ENCODE peak calls at places on chromosomes 12 and 14, in five cellular contexts. One of them, this sample, is unnamed.

GRCh38 chr14:22337938-22338337 is 251.1 kb downstream of the DAD1 start:
- DNase-seq in mesendoderm: no peak
- DNase-seq in tibial nerve: no peak
- DNase-seq in A673: no peak
- DNase-seq in OCI-LY7: no peak
- DNase-seq in this sample: no peak

GRCh38 chr12:88816201-88816600 is 235.9 kb upstream of the KITLG start:
- DNase-seq in A673: no peak
- DNase-seq in tibial nerve: no peak
- DNase-seq in OCI-LY7: no peak
- DNase-seq in mesendoderm: no peak
- DNase-seq in this sample: no peak

GRCh38 chr14:103091041-103091882 is 3.3 kb upstream of the EXOC3L4 start:
- DNase-seq in A673: peak; percentile 67
- DNase-seq in OCI-LY7: peak; percentile 62
- DNase-seq in mesendoderm: no peak
- DNase-seq in tibial nerve: no peak
- DNase-seq in this sample: peak; percentile 73

GRCh38 chr12:108969622-108970021 is 51.2 kb downstream of the SVOP start:
- DNase-seq in tibial nerve: no peak
- DNase-seq in mesendoderm: no peak
- DNase-seq in OCI-LY7: no peak
- DNase-seq in A673: no peak
- DNase-seq in this sample: no peak

GRCh38 chr12:45879363-45879895 is 110.9 kb downstream of the SCAF11 start:
- DNase-seq in OCI-LY7: no peak
- DNase-seq in A673: no peak
- DNase-seq in tibial nerve: no peak
- DNase-seq in mesendoderm: no peak
- DNase-seq in this sample: no peak

GRCh38 chr12:113980537-113981337 is 14.6 kb upstream of the RBM19 start:
- DNase-seq in A673: peak; percentile 75
- DNase-seq in mesendoderm: peak; percentile 79
- DNase-seq in OCI-LY7: peak; percentile 66
- DNase-seq in tibial nerve: no peak
- DNase-seq in this sample: no peak

GRCh38 chr14:22935156-22935555 is 6.0 kb upstream of the PRMT5 start:
- DNase-seq in A673: no peak
- DNase-seq in mesendoderm: no peak
- DNase-seq in OCI-LY7: no peak
- DNase-seq in tibial nerve: no peak
- DNase-seq in this sample: no peak

GRCh38 chr14:74508292-74508731 is 14.7 kb downstream of the ISCA2 start:
- DNase-seq in A673: no peak
- DNase-seq in mesendoderm: peak; percentile 91
- DNase-seq in OCI-LY7: no peak
- DNase-seq in tibial nerve: no peak
- DNase-seq in this sample: no peak

GRCh38 chr14:91927800-91928199 is 19.7 kb downstream of the FBLN5 start:
- DNase-seq in OCI-LY7: no peak
- DNase-seq in tibial nerve: no peak
- DNase-seq in A673: no peak
- DNase-seq in mesendoderm: no peak
- DNase-seq in this sample: no peak

GRCh38 chr14:91924871-91925726 is 22.4 kb downstream of the FBLN5 start:
- DNase-seq in OCI-LY7: no peak
- DNase-seq in tibial nerve: no peak
- DNase-seq in mesendoderm: no peak
- DNase-seq in A673: peak; percentile 71
- DNase-seq in this sample: no peak

GRCh38 chr14:91926131-91926890 is 21.2 kb downstream of the FBLN5 start:
- DNase-seq in tibial nerve: no peak
- DNase-seq in A673: no peak
- DNase-seq in mesendoderm: no peak
- DNase-seq in OCI-LY7: no peak
- DNase-seq in this sample: no peak

GRCh38 chr14:91927216-91927615 is 20.3 kb downstream of the FBLN5 start:
- DNase-seq in A673: no peak
- DNase-seq in tibial nerve: no peak
- DNase-seq in OCI-LY7: no peak
- DNase-seq in mesendoderm: no peak
- DNase-seq in this sample: no peak

GRCh38 chr14:91925727-91926121 is 21.8 kb downstream of the FBLN5 start:
- DNase-seq in tibial nerve: no peak
- DNase-seq in mesendoderm: no peak
- DNase-seq in A673: no peak
- DNase-seq in OCI-LY7: no peak
- DNase-seq in this sample: no peak
- H3K27ac ChIP-seq in tibial nerve: peak overlapping the region; percentile 79
- H3K27ac ChIP-seq in mesendoderm: no peak overlapping the region
- H3K27ac ChIP-seq in A673: peak overlapping the region; percentile 54
- H3K27ac ChIP-seq in OCI-LY7: no peak overlapping the region
- H3K27ac ChIP-seq in this sample: no peak overlapping the region

DNA sequence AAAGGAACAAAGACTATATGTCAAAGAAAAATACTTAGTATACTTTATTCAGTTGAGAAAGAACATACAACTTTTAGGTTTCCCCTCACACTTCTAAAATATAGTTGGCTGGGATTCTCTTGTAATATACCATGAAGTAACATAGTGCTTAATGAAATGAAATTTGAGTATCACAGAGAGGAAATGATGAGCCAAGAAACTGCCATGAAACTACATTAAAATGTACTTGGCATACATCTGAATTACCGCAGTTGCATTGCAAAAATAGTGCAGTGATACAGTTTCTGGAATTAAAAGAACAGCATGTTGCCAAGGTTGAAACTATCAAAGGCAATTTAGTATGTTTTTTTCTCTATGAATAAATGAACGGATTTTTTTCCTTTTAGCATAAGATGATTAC is 389.2 kb downstream of the TMEM117 start:
- DNase-seq in mesendoderm: no peak
- DNase-seq in OCI-LY7: no peak
- DNase-seq in A673: peak; percentile 56
- DNase-seq in tibial nerve: no peak
- DNase-seq in this sample: no peak
- H3K4me3 ChIP-seq in mesendoderm: no peak overlapping the region
- H3K4me3 ChIP-seq in OCI-LY7: no peak overlapping the region
- H3K4me3 ChIP-seq in A673: no peak overlapping the region
- H3K4me3 ChIP-seq in tibial nerve: no peak overlapping the region
- H3K4me3 ChIP-seq in this sample: no peak overlapping the region

DNA sequence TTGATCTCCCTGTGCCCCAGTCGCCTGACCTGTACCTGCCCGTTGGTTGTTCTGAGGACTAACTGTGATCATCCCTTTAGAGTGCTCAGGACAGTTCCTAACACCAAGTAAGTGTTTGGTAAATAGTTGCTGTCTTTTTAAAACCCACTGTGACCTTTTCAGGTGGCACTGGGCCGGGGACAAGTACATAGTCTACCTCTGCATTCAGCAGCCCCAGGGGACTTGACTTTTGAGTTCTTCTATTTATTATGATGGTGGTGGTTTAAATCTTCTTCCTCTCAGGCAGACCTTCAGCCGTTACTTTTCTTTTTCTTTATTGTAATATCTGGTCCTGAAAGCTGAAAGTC is 38.8 kb downstream of the EVL start:
- DNase-seq in tibial nerve: no peak
- DNase-seq in OCI-LY7: no peak
- DNase-seq in A673: no peak
- DNase-seq in mesendoderm: no peak
- DNase-seq in this sample: no peak
- H3K27ac ChIP-seq in tibial nerve: peak overlapping the region; percentile 25
- H3K27ac ChIP-seq in OCI-LY7: peak overlapping the region; percentile 4
- H3K27ac ChIP-seq in A673: no peak overlapping the region
- H3K27ac ChIP-seq in mesendoderm: no peak overlapping the region
- H3K27ac ChIP-seq in this sample: peak overlapping the region; percentile 81

DNA sequence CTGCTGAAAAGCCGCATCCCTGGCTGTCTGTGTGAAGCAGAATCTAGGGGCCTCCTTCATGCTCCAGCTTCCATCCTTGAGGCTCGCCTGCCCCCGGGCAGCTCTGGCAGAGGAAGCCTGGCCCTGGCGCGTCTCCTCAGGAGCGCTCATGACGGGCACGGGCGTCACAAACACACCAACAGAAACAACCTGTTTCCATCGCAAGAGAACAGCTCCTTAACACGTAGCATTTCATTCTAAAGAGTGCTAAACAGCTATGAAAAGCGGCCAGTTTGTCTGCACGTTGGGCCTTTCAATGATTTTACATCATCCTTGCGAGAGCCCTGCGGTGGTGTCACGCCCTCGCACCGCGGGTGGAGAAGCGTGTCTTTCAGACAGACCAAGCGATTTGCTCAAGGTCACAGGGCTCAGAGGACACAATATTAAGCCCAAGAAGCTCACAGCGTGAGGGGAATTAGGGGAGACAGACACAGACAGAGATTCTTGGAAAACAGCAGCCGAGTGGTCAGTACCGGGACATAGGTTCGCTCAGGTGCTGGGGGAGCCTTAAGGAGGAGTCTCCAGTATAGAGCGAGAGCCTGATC is 4.9 kb downstream of the ADGRD1 start:
- DNase-seq in OCI-LY7: no peak
- DNase-seq in mesendoderm: no peak
- DNase-seq in A673: no peak
- DNase-seq in tibial nerve: no peak
- DNase-seq in this sample: no peak
- H3K4me3 ChIP-seq in OCI-LY7: no peak overlapping the region
- H3K4me3 ChIP-seq in mesendoderm: no peak overlapping the region
- H3K4me3 ChIP-seq in A673: no peak overlapping the region
- H3K4me3 ChIP-seq in tibial nerve: peak overlapping the region; percentile 15
- H3K4me3 ChIP-seq in this sample: no peak overlapping the region

DNA sequence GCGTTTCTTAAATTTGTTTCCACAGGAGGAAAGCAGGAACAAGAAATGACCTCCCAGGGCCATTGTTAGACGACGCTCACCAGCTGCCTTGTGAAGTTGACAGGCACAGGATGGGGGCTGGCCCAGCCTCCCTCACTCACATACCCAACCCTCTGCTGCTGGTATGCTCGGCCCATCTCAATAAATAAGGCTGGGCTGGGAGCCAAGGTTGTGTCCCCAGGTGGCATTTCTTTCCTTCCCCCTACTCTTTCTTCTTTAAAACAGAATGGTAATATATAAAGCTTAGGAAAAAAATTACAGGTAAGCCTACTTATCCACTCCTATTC is 93.0 kb downstream of the ACTN1 start:
- DNase-seq in A673: peak; percentile 18
- DNase-seq in mesendoderm: peak; percentile 36
- DNase-seq in tibial nerve: no peak
- DNase-seq in OCI-LY7: no peak
- DNase-seq in this sample: no peak
- H3K27ac ChIP-seq in A673: no peak overlapping the region
- H3K27ac ChIP-seq in mesendoderm: no peak overlapping the region
- H3K27ac ChIP-seq in tibial nerve: no peak overlapping the region
- H3K27ac ChIP-seq in OCI-LY7: no peak overlapping the region
- H3K27ac ChIP-seq in this sample: no peak overlapping the region

GRCh38 chr12:64582862-64583261 is 27.4 kb upstream of the RASSF3 start:
- DNase-seq in tibial nerve: no peak
- DNase-seq in A673: no peak
- DNase-seq in OCI-LY7: no peak
- DNase-seq in mesendoderm: no peak
- DNase-seq in this sample: no peak

GRCh38 chr12:64585085-64585484 is 25.2 kb upstream of the RASSF3 start:
- DNase-seq in A673: no peak
- DNase-seq in mesendoderm: no peak
- DNase-seq in tibial nerve: no peak
- DNase-seq in OCI-LY7: no peak
- DNase-seq in this sample: no peak

GRCh38 chr12:64582111-64582510 is 28.2 kb upstream of the RASSF3 start:
- DNase-seq in A673: no peak
- DNase-seq in OCI-LY7: no peak
- DNase-seq in mesendoderm: no peak
- DNase-seq in tibial nerve: no peak
- DNase-seq in this sample: no peak

GRCh38 chr12:64584173-64584555 is 26.1 kb upstream of the RASSF3 start:
- DNase-seq in A673: no peak
- DNase-seq in tibial nerve: no peak
- DNase-seq in mesendoderm: peak; percentile 26
- DNase-seq in OCI-LY7: no peak
- DNase-seq in this sample: no peak

DNA sequence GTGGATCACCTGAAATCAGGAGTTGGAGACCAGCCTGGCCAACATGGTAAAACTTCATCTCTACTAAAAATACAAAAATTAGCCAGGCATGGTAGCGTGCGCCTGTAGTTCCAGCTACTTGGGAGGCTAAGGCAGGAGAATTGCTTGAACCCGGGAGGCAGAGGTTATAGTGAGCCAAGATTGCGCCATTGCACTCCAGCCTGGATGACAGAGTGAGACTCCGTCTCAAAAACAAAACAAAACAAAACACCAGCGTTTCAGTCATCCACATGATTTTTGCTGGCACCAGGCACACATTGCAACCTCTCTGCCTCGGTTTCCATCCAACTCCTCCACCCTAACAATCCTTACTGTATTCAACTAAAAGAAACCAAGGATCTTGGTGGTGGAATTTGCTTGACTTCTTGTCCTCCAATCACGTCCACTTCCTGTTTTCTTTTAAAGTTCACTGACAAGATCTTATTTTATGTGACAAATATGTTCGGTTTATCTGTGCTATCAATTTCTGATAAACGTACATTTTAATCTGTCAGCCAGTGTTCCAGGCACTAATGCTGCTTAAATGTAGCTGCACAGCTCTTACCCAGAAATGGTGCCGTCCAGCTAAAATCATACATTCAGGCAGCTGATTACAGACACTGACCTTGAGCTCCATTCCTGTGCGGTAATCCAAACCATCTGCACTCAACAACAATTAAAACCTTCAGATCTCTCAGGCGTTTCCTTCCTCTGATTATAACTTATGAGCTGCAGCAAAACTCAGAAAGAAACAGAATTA is 26.7 kb upstream of the RASSF3 start:
- DNase-seq in mesendoderm: no peak
- DNase-seq in A673: peak; percentile 48
- DNase-seq in OCI-LY7: peak; percentile 61
- DNase-seq in tibial nerve: no peak
- DNase-seq in this sample: no peak
- H3K4me3 ChIP-seq in mesendoderm: no peak overlapping the region
- H3K4me3 ChIP-seq in A673: no peak overlapping the region
- H3K4me3 ChIP-seq in OCI-LY7: no peak overlapping the region
- H3K4me3 ChIP-seq in tibial nerve: no peak overlapping the region
- H3K4me3 ChIP-seq in this sample: peak overlapping the region; percentile 23

This sample was measured in effector memory CD4-positive, alpha-beta T cell.